ENCODE peak calls at places on chromosome 13, in eight cellular contexts. One of them, this sample, is unnamed. For H3K36me3 and H3K4me1, the result is how much of the 10 kb centered on the place peaks cover.

GRCh38 chr13:111846396-111847174 is 220.4 kb upstream of the SOX1 start:
- DNase-seq in endodermal cell: peak
- DNase-seq in aorta: no peak
- DNase-seq in cardiac muscle cell: no peak
- DNase-seq in GM23248: no peak
- DNase-seq in breast epithelium: no peak
- DNase-seq in stomach: no peak
- DNase-seq in OCI-LY7: no peak
- DNase-seq in this sample: no peak

GRCh38 chr13:33070713-33071112 is 54.5 kb downstream of the KL start:
- DNase-seq in aorta: no peak
- DNase-seq in OCI-LY7: no peak
- DNase-seq in stomach: no peak
- DNase-seq in endodermal cell: no peak
- DNase-seq in breast epithelium: no peak
- DNase-seq in cardiac muscle cell: no peak
- DNase-seq in GM23248: peak
- DNase-seq in this sample: no peak

GRCh38 chr13:85728831-85729230 is 70.4 kb downstream of the SLITRK6 start:
- DNase-seq in OCI-LY7: no peak
- DNase-seq in stomach: no peak
- DNase-seq in aorta: no peak
- DNase-seq in GM23248: no peak
- DNase-seq in cardiac muscle cell: no peak
- DNase-seq in breast epithelium: no peak
- DNase-seq in endodermal cell: no peak
- DNase-seq in this sample: no peak

GRCh38 chr13:24127116-24127631 is 33.3 kb upstream of the SPATA13 start:
- DNase-seq in endodermal cell: no peak
- DNase-seq in OCI-LY7: no peak
- DNase-seq in GM23248: peak
- DNase-seq in breast epithelium: no peak
- DNase-seq in cardiac muscle cell: no peak
- DNase-seq in stomach: peak
- DNase-seq in aorta: no peak
- DNase-seq in this sample: no peak

GRCh38 chr13:110809871-110810486 is 96.5 kb downstream of the ING1 start:
- DNase-seq in stomach: no peak
- DNase-seq in OCI-LY7: no peak
- DNase-seq in endodermal cell: no peak
- DNase-seq in GM23248: no peak
- DNase-seq in cardiac muscle cell: no peak
- DNase-seq in breast epithelium: no peak
- DNase-seq in aorta: no peak
- DNase-seq in this sample: no peak

GRCh38 chr13:58048670-58049069 is 417.1 kb downstream of the PCDH17 start:
- DNase-seq in GM23248: no peak
- DNase-seq in stomach: no peak
- DNase-seq in endodermal cell: no peak
- DNase-seq in cardiac muscle cell: no peak
- DNase-seq in OCI-LY7: no peak
- DNase-seq in aorta: no peak
- DNase-seq in breast epithelium: no peak
- DNase-seq in this sample: no peak

GRCh38 chr13:39527961-39528720 is 74.9 kb downstream of the LHFPL6 start:
- DNase-seq in breast epithelium: no peak
- DNase-seq in GM23248: peak
- DNase-seq in stomach: no peak
- DNase-seq in OCI-LY7: no peak
- DNase-seq in aorta: peak
- DNase-seq in cardiac muscle cell: no peak
- DNase-seq in endodermal cell: no peak
- DNase-seq in this sample: no peak

GRCh38 chr13:97982286-97982685 is 28.8 kb downstream of the IPO5 start:
- DNase-seq in aorta: no peak
- DNase-seq in stomach: no peak
- DNase-seq in endodermal cell: no peak
- DNase-seq in breast epithelium: no peak
- DNase-seq in GM23248: peak
- DNase-seq in cardiac muscle cell: no peak
- DNase-seq in OCI-LY7: no peak
- DNase-seq in this sample: no peak

GRCh38 chr13:97627566-97627965 is 193.6 kb downstream of the RAP2A start:
- DNase-seq in endodermal cell: peak
- DNase-seq in aorta: no peak
- DNase-seq in GM23248: peak
- DNase-seq in OCI-LY7: no peak
- DNase-seq in cardiac muscle cell: peak
- DNase-seq in breast epithelium: no peak
- DNase-seq in stomach: no peak
- DNase-seq in this sample: no peak

GRCh38 chr13:59587030-59587429 is 576.7 kb downstream of the DIAPH3 start:
- DNase-seq in OCI-LY7: no peak
- DNase-seq in cardiac muscle cell: no peak
- DNase-seq in GM23248: no peak
- DNase-seq in aorta: no peak
- DNase-seq in stomach: no peak
- DNase-seq in endodermal cell: no peak
- DNase-seq in breast epithelium: no peak
- DNase-seq in this sample: no peak

GRCh38 chr13:43725460-43725859 is 61.3 kb downstream of the ENOX1 start:
- DNase-seq in OCI-LY7: no peak
- DNase-seq in breast epithelium: no peak
- DNase-seq in GM23248: no peak
- DNase-seq in cardiac muscle cell: no peak
- DNase-seq in endodermal cell: no peak
- DNase-seq in stomach: no peak
- DNase-seq in aorta: no peak
- DNase-seq in this sample: no peak

GRCh38 chr13:33787051-33787591 is 30.8 kb upstream of the RFC3 start:
- DNase-seq in stomach: no peak
- DNase-seq in endodermal cell: no peak
- DNase-seq in GM23248: peak
- DNase-seq in cardiac muscle cell: no peak
- DNase-seq in OCI-LY7: peak
- DNase-seq in breast epithelium: no peak
- DNase-seq in aorta: no peak
- DNase-seq in this sample: peak

GRCh38 chr13:108214511-108215383 is 589 bp downstream of the LIG4 start:
- DNase-seq in stomach: no peak
- DNase-seq in cardiac muscle cell: peak
- DNase-seq in breast epithelium: no peak
- DNase-seq in GM23248: peak
- DNase-seq in aorta: peak
- DNase-seq in endodermal cell: peak
- DNase-seq in OCI-LY7: peak
- DNase-seq in this sample: no peak

GRCh38 chr13:112791662-112792440 is 102.0 kb downstream of the ATP11A start:
- DNase-seq in GM23248: no peak
- DNase-seq in cardiac muscle cell: no peak
- DNase-seq in OCI-LY7: no peak
- DNase-seq in breast epithelium: no peak
- DNase-seq in stomach: peak
- DNase-seq in aorta: no peak
- DNase-seq in endodermal cell: no peak
- DNase-seq in this sample: no peak

GRCh38 chr13:43428545-43429287 is 358.1 kb downstream of the ENOX1 start:
- DNase-seq in OCI-LY7: no peak
- DNase-seq in aorta: no peak
- DNase-seq in cardiac muscle cell: peak
- DNase-seq in stomach: no peak
- DNase-seq in GM23248: no peak
- DNase-seq in breast epithelium: no peak
- DNase-seq in endodermal cell: peak
- DNase-seq in this sample: no peak

GRCh38 chr13:47991859-47992258 is 9.2 kb downstream of the SUCLA2 start:
- DNase-seq in GM23248: no peak
- DNase-seq in stomach: no peak
- DNase-seq in endodermal cell: no peak
- DNase-seq in cardiac muscle cell: no peak
- DNase-seq in aorta: no peak
- DNase-seq in OCI-LY7: no peak
- DNase-seq in breast epithelium: no peak
- DNase-seq in this sample: no peak

GRCh38 chr13:48001127-48001881 is at the start of gene SUCLA2:
- DNase-seq in OCI-LY7: peak
- DNase-seq in cardiac muscle cell: peak
- DNase-seq in endodermal cell: peak
- DNase-seq in GM23248: peak
- DNase-seq in stomach: peak
- DNase-seq in breast epithelium: peak
- DNase-seq in aorta: peak
- DNase-seq in this sample: peak

GRCh38 chr13:47999973-48000372 is 1.1 kb downstream of the SUCLA2 start:
- DNase-seq in endodermal cell: no peak
- DNase-seq in cardiac muscle cell: no peak
- DNase-seq in stomach: no peak
- DNase-seq in GM23248: no peak
- DNase-seq in aorta: no peak
- DNase-seq in breast epithelium: no peak
- DNase-seq in OCI-LY7: no peak
- DNase-seq in this sample: no peak

GRCh38 chr13:48000559-48001126 is 430 bp downstream of the SUCLA2 start:
- DNase-seq in stomach: peak
- DNase-seq in breast epithelium: no peak
- DNase-seq in aorta: no peak
- DNase-seq in GM23248: peak
- DNase-seq in endodermal cell: no peak
- DNase-seq in OCI-LY7: peak
- DNase-seq in cardiac muscle cell: peak
- DNase-seq in this sample: no peak

DNA sequence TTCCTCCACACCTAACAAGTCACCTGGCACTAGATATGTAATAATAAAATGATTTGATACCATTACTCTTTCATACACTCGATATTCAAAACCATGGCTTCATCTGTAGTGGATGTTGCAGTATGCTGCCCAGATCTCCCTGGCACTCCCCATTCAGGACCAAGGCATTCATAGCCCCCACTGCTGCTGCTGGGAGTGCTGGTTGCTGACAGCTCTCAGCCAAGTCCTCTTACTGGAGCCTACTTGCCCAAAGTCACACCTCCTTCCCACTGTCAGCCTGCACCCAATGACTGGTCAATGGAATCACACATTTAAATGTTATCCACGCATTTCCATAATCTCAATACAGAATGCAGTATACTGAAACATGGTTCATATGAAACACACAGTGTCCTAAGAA is 3.7 kb downstream of the SUCLA2 start:
- DNase-seq in breast epithelium: no peak
- DNase-seq in aorta: no peak
- DNase-seq in OCI-LY7: no peak
- DNase-seq in stomach: no peak
- DNase-seq in GM23248: no peak
- DNase-seq in endodermal cell: no peak
- DNase-seq in cardiac muscle cell: no peak
- DNase-seq in this sample: no peak
- H3K36me3 ChIP-seq in breast epithelium: under half
- H3K36me3 ChIP-seq in aorta: under half
- H3K36me3 ChIP-seq in OCI-LY7: half or more
- H3K36me3 ChIP-seq in stomach: under half
- H3K36me3 ChIP-seq in GM23248: under half
- H3K36me3 ChIP-seq in endodermal cell: half or more
- H3K36me3 ChIP-seq in cardiac muscle cell: under half
- H3K36me3 ChIP-seq in this sample: under half

GRCh38 chr13:51122868-51123267 is 11.8 kb upstream of the C13orf42 start:
- DNase-seq in endodermal cell: peak
- DNase-seq in cardiac muscle cell: no peak
- DNase-seq in breast epithelium: no peak
- DNase-seq in OCI-LY7: no peak
- DNase-seq in GM23248: no peak
- DNase-seq in aorta: no peak
- DNase-seq in stomach: no peak
- DNase-seq in this sample: no peak
- H3K4me3 ChIP-seq in endodermal cell: peak
- H3K4me3 ChIP-seq in cardiac muscle cell: no peak
- H3K4me3 ChIP-seq in breast epithelium: no peak
- H3K4me3 ChIP-seq in OCI-LY7: no peak
- H3K4me3 ChIP-seq in GM23248: no peak
- H3K4me3 ChIP-seq in aorta: no peak
- H3K4me3 ChIP-seq in stomach: no peak
- H3K4me3 ChIP-seq in this sample: no peak

GRCh38 chr13:114196629-114197028 is 17.6 kb downstream of the CFAP97D2 start:
- DNase-seq in GM23248: no peak
- DNase-seq in OCI-LY7: no peak
- DNase-seq in aorta: no peak
- DNase-seq in stomach: no peak
- DNase-seq in endodermal cell: no peak
- DNase-seq in cardiac muscle cell: no peak
- DNase-seq in breast epithelium: no peak
- DNase-seq in this sample: no peak
- H3K4me1 ChIP-seq in GM23248: under half
- H3K4me1 ChIP-seq in OCI-LY7: under half
- H3K4me1 ChIP-seq in aorta: under half
- H3K4me1 ChIP-seq in stomach: under half
- H3K4me1 ChIP-seq in endodermal cell: under half
- H3K4me1 ChIP-seq in cardiac muscle cell: under half
- H3K4me1 ChIP-seq in breast epithelium: under half
- H3K4me1 ChIP-seq in this sample: under half

DNA sequence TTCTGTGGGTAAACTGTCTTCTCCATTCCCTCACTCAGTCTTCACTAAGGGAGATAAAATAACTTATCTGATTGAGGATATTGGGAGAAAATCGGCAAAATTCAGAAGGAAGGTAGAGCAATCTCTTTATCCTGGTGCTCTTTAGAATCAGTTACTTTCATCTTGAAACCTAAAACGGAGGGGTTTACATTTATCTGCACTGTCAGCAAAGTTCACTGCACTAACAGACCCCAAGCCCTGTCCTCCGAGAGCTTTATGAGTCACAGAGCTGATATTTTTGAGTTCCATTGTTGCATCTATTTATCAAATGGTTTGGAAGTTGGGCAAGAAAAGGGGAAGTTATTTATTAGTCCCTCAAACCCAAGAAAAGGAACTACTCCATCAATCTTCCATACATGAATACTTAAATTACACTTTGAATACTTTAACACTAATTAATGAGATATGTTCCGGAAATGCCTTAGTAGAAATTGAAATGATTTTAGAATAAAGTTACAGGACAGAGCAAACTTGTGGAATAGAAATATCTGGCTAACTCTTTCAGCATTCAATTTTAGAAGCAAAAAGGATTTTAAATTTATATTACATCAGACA is 55.5 kb downstream of the EDNRB start:
- DNase-seq in breast epithelium: no peak
- DNase-seq in GM23248: no peak
- DNase-seq in stomach: no peak
- DNase-seq in cardiac muscle cell: no peak
- DNase-seq in endodermal cell: no peak
- DNase-seq in aorta: no peak
- DNase-seq in OCI-LY7: no peak
- DNase-seq in this sample: no peak
- H3K36me3 ChIP-seq in breast epithelium: under half
- H3K36me3 ChIP-seq in GM23248: under half
- H3K36me3 ChIP-seq in stomach: under half
- H3K36me3 ChIP-seq in cardiac muscle cell: under half
- H3K36me3 ChIP-seq in endodermal cell: under half
- H3K36me3 ChIP-seq in aorta: under half
- H3K36me3 ChIP-seq in OCI-LY7: under half
- H3K36me3 ChIP-seq in this sample: under half

This sample was measured in naive thymus-derived CD4-positive, alpha-beta T cell.